ENCODE peak calls at places on chromosomes 5 and 9, in seven cellular contexts. I is left kidney; L is stimulated activated CD4-positive, alpha-beta T cell treated with anti-CD3 and anti-CD28 coated beads, Interleukin-2, amount 100 ng/mL, for 24 hours; T is neural progenitor cell; U is hippocampal formation; P is DMS79; S is fibroblast of mammary gland. F is an unnamed sample.
A peak's percentile ranks its signal among the peaks of the same experiment; 100 is the strongest.

GRCh38 chr9:106717686-106718085 is 145.3 kb upstream of the ZNF462 start:
- DNase-seq in I (no peak), L (no peak), T (no peak), U (no peak), P (no peak), S (peak; percentile 72), F (peak; percentile 70)

GRCh38 chr5:76402251-76402879 is 720 bp upstream of the IQGAP2 start:
- DNase-seq in I (peak; percentile 90), L (peak; percentile 84), T (peak; percentile 79), U (no peak), P (no peak), S (no peak), F (no peak)

GRCh38 chr9:4116708-4117460 is 183.0 kb downstream of the GLIS3 start:
- DNase-seq in I (no peak), L (no peak), T (no peak), U (no peak), P (no peak), S (peak; percentile 94), F (no peak)

GRCh38 chr5:123125953-123126352 is 36.9 kb downstream of the PRDM6 start:
- DNase-seq in I (no peak), L (no peak), T (no peak), U (no peak), P (no peak), S (peak; percentile 80), F (peak; percentile 45)

GRCh38 chr9:112772551-112772950 is 22.0 kb downstream of the SNX30 start:
- DNase-seq in I (no peak), L (no peak), T (no peak), U (no peak), P (no peak), S (no peak), F (no peak)

GRCh38 chr5:9166202-9167147 is 379.4 kb downstream of the SEMA5A start:
- DNase-seq in I (peak; percentile 25), L (no peak), T (no peak), U (no peak), P (no peak), S (no peak), F (no peak)

GRCh38 chr5:96114736-96115466 is 153.2 kb upstream of the ELL2 start:
- DNase-seq in I (no peak), L (no peak), T (no peak), U (no peak), P (no peak), S (peak; percentile 80), F (peak; percentile 32)

GRCh38 chr5:142881076-142881466 is 110.9 kb downstream of the ARHGAP26 start:
- DNase-seq in I (no peak), L (no peak), T (peak; percentile 82), U (no peak), P (peak; percentile 17), S (peak; percentile 87), F (peak; percentile 79)

GRCh38 chr5:81534481-81534840 is 140.5 kb upstream of the ACOT12 start:
- DNase-seq in I (no peak), L (no peak), T (no peak), U (no peak), P (no peak), S (peak; percentile 3), F (no peak)

GRCh38 chr9:107229146-107229545 is 53.9 kb upstream of the RAD23B start:
- DNase-seq in I (no peak), L (no peak), T (peak; percentile 67), U (no peak), P (no peak), S (no peak), F (no peak)

GRCh38 chr9:22158983-22159382 is 149.9 kb upstream of the CDKN2B start:
- DNase-seq in I (peak; percentile 17), L (no peak), T (no peak), U (peak; percentile 9), P (no peak), S (peak; percentile 96), F (peak; percentile 98)

GRCh38 chr9:121735065-121735791 is 83.8 kb downstream of the DAB2IP start:
- DNase-seq in I (peak; percentile 54), L (peak; percentile 5), T (peak; percentile 80), U (no peak), P (no peak), S (peak; percentile 56), F (peak; percentile 60)

GRCh38 chr5:136517755-136518154 is 152.4 kb upstream of the TRPC7 start:
- DNase-seq in I (no peak), L (no peak), T (no peak), U (no peak), P (no peak), S (no peak), F (no peak)

GRCh38 chr9:70120834-70121510 is 77.3 kb downstream of the MAMDC2 start:
- DNase-seq in I (no peak), L (no peak), T (peak; percentile 12), U (no peak), P (no peak), S (peak; percentile 96), F (peak; percentile 91)

F was measured in non-pigmented ciliary epithelial cell.